ENCODE peak calls at places on chromosomes 6 and 20, in five cellular contexts. F, H, G, U and W are unnamed samples.
A peak's percentile ranks its signal among the peaks of the same experiment; 100 is the strongest.

GRCh38 chr20:57568088-57568896 is 7.4 kb downstream of the PCK1 start:
- DNase-seq in F (no peak), H (no peak), G (no peak), U (no peak), W (no peak)

GRCh38 chr20:64188682-64189529 is 24.7 kb downstream of the MYT1 start:
- DNase-seq in F (peak; percentile 2), H (peak; percentile 92), G (peak; percentile 44), U (peak; percentile 84), W (no peak)

GRCh38 chr6:100518588-100518987 is 53.9 kb upstream of the SIM1 start:
- DNase-seq in F (no peak), H (no peak), G (no peak), U (no peak), W (no peak)

GRCh38 chr6:4640139-4640538 is 136.1 kb upstream of the CDYL start:
- DNase-seq in F (no peak), H (peak; percentile 85), G (peak; percentile 36), U (peak; percentile 70), W (peak; percentile 54)

GRCh38 chr6:122821095-122821494 is 32.0 kb downstream of the SMPDL3A start:
- DNase-seq in F (no peak), H (no peak), G (no peak), U (no peak), W (no peak)

GRCh38 chr6:32908897-32909296 is 31.9 kb downstream of the HLA-DMB start:
- DNase-seq in F (no peak), H (no peak), G (no peak), U (no peak), W (no peak)

GRCh38 chr6:107275330-107275865 is 160.1 kb upstream of the BEND3 start:
- DNase-seq in F (no peak), H (no peak), G (no peak), U (no peak), W (no peak)

GRCh38 chr20:49907405-49908257 is 7.7 kb downstream of the SPATA2 start:
- DNase-seq in F (no peak), H (no peak), G (no peak), U (no peak), W (no peak)

GRCh38 chr20:17570347-17571152 is 675 bp downstream of the DSTN start:
- DNase-seq in F (peak; percentile 15), H (peak; percentile 51), G (no peak), U (peak; percentile 69), W (no peak)

GRCh38 chr6:210104-210456 is 82.2 kb upstream of the DUSP22 start:
- DNase-seq in F (no peak), H (no peak), G (no peak), U (no peak), W (no peak)

GRCh38 chr6:145087034-145087433 is 648.3 kb downstream of the EPM2A start:
- DNase-seq in F (no peak), H (peak; percentile 49), G (peak; percentile 88), U (no peak), W (no peak)

GRCh38 chr20:58213112-58213511 is 15.3 kb downstream of the ANKRD60 start:
- DNase-seq in F (no peak), H (no peak), G (no peak), U (no peak), W (no peak)

GRCh38 chr20:48459729-48460395 is 367.9 kb downstream of the PREX1 start:
- DNase-seq in F (no peak), H (no peak), G (no peak), U (no peak), W (no peak)

GRCh38 chr6:99119109-99120031 is 171.6 kb upstream of the FBXL4 start:
- DNase-seq in F (peak; percentile 12), H (peak; percentile 48), G (peak; percentile 17), U (peak; percentile 54), W (no peak)

GRCh38 chr6:169556238-169556637 is 145.6 kb downstream of the WDR27 start:
- DNase-seq in F (no peak), H (no peak), G (peak; percentile 10), U (no peak), W (no peak)

GRCh38 chr20:24403410-24403809 is 66.0 kb upstream of the SYNDIG1 start:
- DNase-seq in F (no peak), H (peak; percentile 84), G (no peak), U (no peak), W (peak; percentile 19)

GRCh38 chr6:82988904-82989303 is 76.7 kb downstream of the UBE3D start:
- DNase-seq in F (no peak), H (no peak), G (peak; percentile 33), U (peak; percentile 6), W (no peak)

GRCh38 chr20:34311118-34312023 is 8.2 kb upstream of the AHCY start:
- DNase-seq in F (no peak), H (no peak), G (no peak), U (no peak), W (no peak)

GRCh38 chr6:169156108-169156821 is 97.4 kb downstream of the THBS2 start:
- DNase-seq in F (no peak), H (no peak), G (peak; percentile 43), U (no peak), W (no peak)

GRCh38 chr20:44810391-44811149 is at the start of gene RIMS4:
- DNase-seq in F (no peak), H (no peak), G (no peak), U (no peak), W (no peak)
- TF ChIP-seq EZH2 in F (no peak), H (no peak), G (peak; percentile 65), U (no peak), W (peak; percentile 94)

DNA sequence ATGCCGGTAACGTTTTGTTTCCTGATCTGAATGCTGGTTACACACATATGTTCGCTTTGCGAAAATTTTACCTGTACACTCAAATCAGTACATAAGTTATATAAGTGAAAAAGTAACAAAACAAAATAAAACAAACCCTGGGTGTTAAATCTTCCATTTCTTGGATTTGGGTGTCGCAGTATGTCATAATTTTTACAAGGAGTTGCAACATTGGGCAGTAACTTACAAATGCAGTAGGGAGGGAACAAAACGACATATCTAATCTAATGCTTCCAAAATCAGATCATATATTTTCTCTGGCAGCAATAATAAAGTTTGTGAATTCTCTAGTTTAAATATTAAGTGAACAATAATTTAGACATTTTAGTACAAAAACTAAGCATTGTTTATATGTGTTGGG is 25.2 kb downstream of the SNX14 start:
- DNase-seq in F (no peak), H (no peak), G (no peak), U (no peak), W (no peak)
- H3K36me3 ChIP-seq in F (peaks cover 16% of the 10 kb centered on the region), H (peaks cover 4% of the 10 kb centered on the region), G (peaks cover 6% of the 10 kb centered on the region), U (no peaks in the 10 kb centered on the region), W (peaks cover 11% of the 10 kb centered on the region)

GRCh38 chr6:44276667-44277640 is 6.7 kb downstream of the TMEM151B start:
- DNase-seq in F (no peak), H (no peak), G (no peak), U (no peak), W (no peak)

GRCh38 chr6:44278316-44278715 is 8.1 kb downstream of the TMEM151B start:
- DNase-seq in F (no peak), H (no peak), G (no peak), U (no peak), W (no peak)

GRCh38 chr6:44277763-44278162 is 7.5 kb downstream of the TMEM151B start:
- DNase-seq in F (no peak), H (no peak), G (no peak), U (no peak), W (no peak)

GRCh38 chr6:44275271-44275748 is 5.1 kb downstream of the TMEM151B start:
- DNase-seq in F (no peak), H (no peak), G (no peak), U (no peak), W (no peak)

GRCh38 chr6:44275749-44276648 is 5.7 kb downstream of the TMEM151B start:
- DNase-seq in F (no peak), H (no peak), G (no peak), U (no peak), W (no peak)
- TF ChIP-seq EZH2 in F (no peak), H (no peak), G (no peak), U (peak; percentile 62), W (peak; percentile 60)

DNA sequence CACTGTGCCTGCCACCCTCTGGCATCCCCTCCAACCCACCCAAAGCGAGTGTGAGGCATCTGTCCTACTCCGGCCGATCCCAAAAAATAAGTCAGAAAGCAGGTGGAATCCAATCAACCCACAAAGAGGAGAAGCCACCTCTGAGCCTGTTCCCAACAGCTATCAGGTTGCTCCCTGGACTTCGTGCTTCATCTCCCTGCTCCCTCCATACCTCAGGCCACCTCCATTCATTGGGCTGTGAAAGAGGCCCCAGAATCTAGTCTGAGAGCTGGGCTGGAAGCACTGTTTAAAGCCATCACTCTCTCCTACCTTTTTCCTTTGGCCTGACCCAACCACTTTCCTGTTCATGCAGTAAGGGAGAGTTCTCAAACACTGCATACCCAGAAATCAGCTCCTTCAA is 106.1 kb downstream of the ZMYND8 start:
- DNase-seq in F (no peak), H (no peak), G (no peak), U (no peak), W (no peak)
- H3K36me3 ChIP-seq in F (peaks cover 48% of the 10 kb centered on the region), H (peaks cover 39% of the 10 kb centered on the region), G (peaks cover 45% of the 10 kb centered on the region), U (peaks cover 45% of the 10 kb centered on the region), W (peaks cover 38% of the 10 kb centered on the region)

DNA sequence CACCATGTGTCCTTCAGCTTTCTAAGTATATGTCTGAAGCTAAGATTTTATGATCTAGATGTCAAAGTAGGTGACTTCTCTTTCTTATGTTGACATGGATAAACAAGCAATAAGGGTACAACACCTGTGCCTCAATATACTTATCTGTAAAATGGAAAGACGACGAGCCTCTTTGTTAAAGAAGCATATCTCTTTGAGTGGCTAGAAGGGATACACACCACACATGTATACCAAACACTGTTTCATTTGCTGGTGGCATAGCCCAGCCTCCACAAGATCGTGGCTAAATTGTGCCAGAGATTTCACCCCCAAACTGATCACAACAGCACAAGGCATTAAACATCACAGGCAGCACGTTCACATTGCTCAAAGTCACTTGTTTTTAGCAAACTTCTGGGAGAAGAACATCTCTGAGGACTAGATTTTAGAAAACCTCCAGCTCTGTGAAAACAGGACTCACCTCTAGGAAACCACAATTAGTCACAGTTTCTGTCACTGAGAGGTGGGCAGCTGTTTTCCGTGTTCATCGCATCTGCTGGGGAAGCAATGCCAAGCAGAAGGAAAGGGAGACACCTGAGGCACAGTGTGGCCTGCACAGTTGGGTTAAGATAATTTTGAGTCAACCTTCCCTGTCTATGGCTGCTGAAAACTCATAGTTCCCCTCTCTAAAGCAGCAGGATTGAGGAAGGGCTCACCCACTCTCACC is 263.0 kb upstream of the PLCB4 start:
- DNase-seq in F (no peak), H (peak; percentile 32), G (no peak), U (no peak), W (no peak)
- TF ChIP-seq EZH2 in F (no peak), H (no peak), G (no peak), U (no peak), W (no peak)

GRCh38 chr6:85676086-85676729 is 33.5 kb upstream of the SYNCRIP start:
- DNase-seq in F (no peak), H (no peak), G (no peak), U (peak; percentile 30), W (peak; percentile 42)
- H3K36me3 ChIP-seq in F (peaks cover 35% of the 10 kb centered on the region), H (peaks cover 28% of the 10 kb centered on the region), G (peaks cover 35% of the 10 kb centered on the region), U (peaks cover 7% of the 10 kb centered on the region), W (peaks cover 1% of the 10 kb centered on the region)